ENCODE peak calls at places on chromosomes 3 and 15, in five cellular contexts. One of them, this sample, is unnamed.

GRCh38 chr15:67433495-67434099 is 87.3 kb upstream of the C15orf61 start:
- DNase-seq in SK-N-SH: peak; percentile 63
- DNase-seq in A549: peak; percentile 69
- DNase-seq in K562: peak; percentile 60
- DNase-seq in GM12878: peak; percentile 15
- DNase-seq in this sample: peak; percentile 59

GRCh38 chr3:190495796-190496195 is 18.1 kb upstream of the IL1RAP start:
- DNase-seq in SK-N-SH: no peak
- DNase-seq in A549: no peak
- DNase-seq in K562: no peak
- DNase-seq in GM12878: no peak
- DNase-seq in this sample: no peak

GRCh38 chr15:47616876-47617275 is 100.4 kb upstream of the SEMA6D start:
- DNase-seq in SK-N-SH: no peak
- DNase-seq in A549: no peak
- DNase-seq in K562: no peak
- DNase-seq in GM12878: no peak
- DNase-seq in this sample: no peak

GRCh38 chr3:30890907-30891306 is 3.6 kb downstream of the GADL1 start:
- DNase-seq in SK-N-SH: no peak
- DNase-seq in A549: no peak
- DNase-seq in K562: no peak
- DNase-seq in GM12878: no peak
- DNase-seq in this sample: no peak

GRCh38 chr3:6120786-6121185 is 740.1 kb upstream of the GRM7 start:
- DNase-seq in SK-N-SH: no peak
- DNase-seq in A549: no peak
- DNase-seq in K562: no peak
- DNase-seq in GM12878: no peak
- DNase-seq in this sample: no peak

GRCh38 chr15:70245932-70246622 is 148.4 kb upstream of the TLE3 start:
- DNase-seq in SK-N-SH: no peak
- DNase-seq in A549: no peak
- DNase-seq in K562: no peak
- DNase-seq in GM12878: peak; percentile 30
- DNase-seq in this sample: peak; percentile 11

GRCh38 chr15:63971904-63972303 is 74.4 kb downstream of the DAPK2 start:
- DNase-seq in SK-N-SH: no peak
- DNase-seq in A549: no peak
- DNase-seq in K562: no peak
- DNase-seq in GM12878: no peak
- DNase-seq in this sample: no peak

GRCh38 chr15:65033659-65034269 is 4.3 kb upstream of the MTFMT start:
- DNase-seq in SK-N-SH: peak; percentile 47
- DNase-seq in A549: peak; percentile 64
- DNase-seq in K562: peak; percentile 27
- DNase-seq in GM12878: no peak
- DNase-seq in this sample: peak; percentile 66

GRCh38 chr3:56251343-56251945 is 216.8 kb downstream of the ERC2 start:
- DNase-seq in SK-N-SH: peak; percentile 57
- DNase-seq in A549: peak; percentile 46
- DNase-seq in K562: peak; percentile 24
- DNase-seq in GM12878: peak; percentile 8
- DNase-seq in this sample: peak; percentile 51

GRCh38 chr15:41877631-41878354 is 16.1 kb downstream of the SPTBN5 start:
- DNase-seq in SK-N-SH: no peak
- DNase-seq in A549: no peak
- DNase-seq in K562: peak; percentile 68
- DNase-seq in GM12878: no peak
- DNase-seq in this sample: no peak

GRCh38 chr15:51076898-51077564 is 17.7 kb downstream of the TNFAIP8L3 start:
- DNase-seq in SK-N-SH: no peak
- DNase-seq in A549: no peak
- DNase-seq in K562: no peak
- DNase-seq in GM12878: peak; percentile 40
- DNase-seq in this sample: no peak

GRCh38 chr15:45869034-45869668 is 234.3 kb downstream of the SQOR start:
- DNase-seq in SK-N-SH: no peak
- DNase-seq in A549: no peak
- DNase-seq in K562: no peak
- DNase-seq in GM12878: no peak
- DNase-seq in this sample: no peak

GRCh38 chr15:38069001-38069400 is 134.6 kb downstream of the TMCO5A start:
- DNase-seq in SK-N-SH: peak; percentile 63
- DNase-seq in A549: peak; percentile 17
- DNase-seq in K562: no peak
- DNase-seq in GM12878: peak; percentile 74
- DNase-seq in this sample: peak; percentile 85

GRCh38 chr3:108862865-108863798 is 40.5 kb downstream of the TRAT1 start:
- DNase-seq in SK-N-SH: no peak
- DNase-seq in A549: peak; percentile 39
- DNase-seq in K562: no peak
- DNase-seq in GM12878: no peak
- DNase-seq in this sample: peak; percentile 92

GRCh38 chr3:86990171-86990733 is 697 bp downstream of the VGLL3 start:
- DNase-seq in SK-N-SH: peak; percentile 19
- DNase-seq in A549: peak; percentile 53
- DNase-seq in K562: no peak
- DNase-seq in GM12878: no peak
- DNase-seq in this sample: peak; percentile 26

GRCh38 chr3:166743463-166744134 is 636.5 kb downstream of the ZBBX start:
- DNase-seq in SK-N-SH: no peak
- DNase-seq in A549: no peak
- DNase-seq in K562: no peak
- DNase-seq in GM12878: no peak
- DNase-seq in this sample: no peak

GRCh38 chr3:144032531-144033234 is 61.1 kb downstream of the DIPK2A start:
- DNase-seq in SK-N-SH: no peak
- DNase-seq in A549: no peak
- DNase-seq in K562: no peak
- DNase-seq in GM12878: peak; percentile 21
- DNase-seq in this sample: no peak

GRCh38 chr3:49998326-49998725 is 58.4 kb downstream of the RBM6 start:
- DNase-seq in SK-N-SH: no peak
- DNase-seq in A549: peak; percentile 7
- DNase-seq in K562: no peak
- DNase-seq in GM12878: no peak
- DNase-seq in this sample: peak; percentile 72

GRCh38 chr3:151085227-151085888 is at the start of gene MED12L:
- DNase-seq in SK-N-SH: peak; percentile 95
- DNase-seq in A549: peak; percentile 77
- DNase-seq in K562: peak; percentile 45
- DNase-seq in GM12878: no peak
- DNase-seq in this sample: peak; percentile 74

GRCh38 chr3:33578325-33579180 is 138.3 kb upstream of the UBP1 start:
- DNase-seq in SK-N-SH: no peak
- DNase-seq in A549: peak; percentile 82
- DNase-seq in K562: no peak
- DNase-seq in GM12878: no peak
- DNase-seq in this sample: peak; percentile 35

GRCh38 chr15:68374346-68374745 is 57.6 kb downstream of the ITGA11 start:
- DNase-seq in SK-N-SH: no peak
- DNase-seq in A549: no peak
- DNase-seq in K562: no peak
- DNase-seq in GM12878: no peak
- DNase-seq in this sample: no peak

GRCh38 chr3:44030690-44031344 is 210.9 kb upstream of the TOPAZ1 start:
- DNase-seq in SK-N-SH: no peak
- DNase-seq in A549: no peak
- DNase-seq in K562: no peak
- DNase-seq in GM12878: no peak
- DNase-seq in this sample: no peak

GRCh38 chr15:68729789-68730201 is 90.9 kb downstream of the ANP32A start:
- DNase-seq in SK-N-SH: no peak
- DNase-seq in A549: no peak
- DNase-seq in K562: no peak
- DNase-seq in GM12878: no peak
- DNase-seq in this sample: peak; percentile 33

GRCh38 chr3:101803152-101803782 is 24.3 kb downstream of the NXPE3 start:
- DNase-seq in SK-N-SH: peak; percentile 56
- DNase-seq in A549: peak; percentile 76
- DNase-seq in K562: peak; percentile 48
- DNase-seq in GM12878: no peak
- DNase-seq in this sample: peak; percentile 79

GRCh38 chr3:42369304-42369703 is 41.1 kb downstream of the LYZL4 start:
- DNase-seq in SK-N-SH: no peak
- DNase-seq in A549: no peak
- DNase-seq in K562: no peak
- DNase-seq in GM12878: no peak
- DNase-seq in this sample: no peak

GRCh38 chr15:65777053-65777452 is 15.0 kb downstream of the DENND4A start:
- DNase-seq in SK-N-SH: no peak
- DNase-seq in A549: no peak
- DNase-seq in K562: no peak
- DNase-seq in GM12878: no peak
- DNase-seq in this sample: no peak

GRCh38 chr3:150177673-150178378 is 207.1 kb upstream of the PFN2 start:
- DNase-seq in SK-N-SH: no peak
- DNase-seq in A549: peak; percentile 53
- DNase-seq in K562: no peak
- DNase-seq in GM12878: no peak
- DNase-seq in this sample: peak; percentile 84

GRCh38 chr15:98794754-98795153 is 146.4 kb downstream of the IGF1R start:
- DNase-seq in SK-N-SH: no peak
- DNase-seq in A549: peak; percentile 66
- DNase-seq in K562: no peak
- DNase-seq in GM12878: no peak
- DNase-seq in this sample: peak; percentile 80

GRCh38 chr15:98792117-98792516 is 143.8 kb downstream of the IGF1R start:
- DNase-seq in SK-N-SH: no peak
- DNase-seq in A549: no peak
- DNase-seq in K562: no peak
- DNase-seq in GM12878: no peak
- DNase-seq in this sample: no peak

GRCh38 chr15:98795980-98796379 is 147.6 kb downstream of the IGF1R start:
- DNase-seq in SK-N-SH: no peak
- DNase-seq in A549: no peak
- DNase-seq in K562: no peak
- DNase-seq in GM12878: no peak
- DNase-seq in this sample: no peak

GRCh38 chr15:98796685-98797084 is 148.3 kb downstream of the IGF1R start:
- DNase-seq in SK-N-SH: no peak
- DNase-seq in A549: no peak
- DNase-seq in K562: no peak
- DNase-seq in GM12878: no peak
- DNase-seq in this sample: no peak

GRCh38 chr15:98794211-98794610 is 145.9 kb downstream of the IGF1R start:
- DNase-seq in SK-N-SH: no peak
- DNase-seq in A549: no peak
- DNase-seq in K562: no peak
- DNase-seq in GM12878: no peak
- DNase-seq in this sample: no peak
- TF ChIP-seq RCOR1 in SK-N-SH: no peak
- TF ChIP-seq RCOR1 in A549: no peak
- TF ChIP-seq RCOR1 in K562: no peak
- TF ChIP-seq RCOR1 in GM12878: no peak
- TF ChIP-seq RCOR1 in this sample: no peak

GRCh38 chr3:173933113-173933512 is 535.6 kb downstream of the NLGN1 start:
- DNase-seq in SK-N-SH: no peak
- DNase-seq in A549: no peak
- DNase-seq in K562: no peak
- DNase-seq in GM12878: no peak
- DNase-seq in this sample: no peak
- TF ChIP-seq RCOR1 in SK-N-SH: no peak
- TF ChIP-seq RCOR1 in A549: no peak
- TF ChIP-seq RCOR1 in K562: no peak
- TF ChIP-seq RCOR1 in GM12878: no peak
- TF ChIP-seq RCOR1 in this sample: no peak

DNA sequence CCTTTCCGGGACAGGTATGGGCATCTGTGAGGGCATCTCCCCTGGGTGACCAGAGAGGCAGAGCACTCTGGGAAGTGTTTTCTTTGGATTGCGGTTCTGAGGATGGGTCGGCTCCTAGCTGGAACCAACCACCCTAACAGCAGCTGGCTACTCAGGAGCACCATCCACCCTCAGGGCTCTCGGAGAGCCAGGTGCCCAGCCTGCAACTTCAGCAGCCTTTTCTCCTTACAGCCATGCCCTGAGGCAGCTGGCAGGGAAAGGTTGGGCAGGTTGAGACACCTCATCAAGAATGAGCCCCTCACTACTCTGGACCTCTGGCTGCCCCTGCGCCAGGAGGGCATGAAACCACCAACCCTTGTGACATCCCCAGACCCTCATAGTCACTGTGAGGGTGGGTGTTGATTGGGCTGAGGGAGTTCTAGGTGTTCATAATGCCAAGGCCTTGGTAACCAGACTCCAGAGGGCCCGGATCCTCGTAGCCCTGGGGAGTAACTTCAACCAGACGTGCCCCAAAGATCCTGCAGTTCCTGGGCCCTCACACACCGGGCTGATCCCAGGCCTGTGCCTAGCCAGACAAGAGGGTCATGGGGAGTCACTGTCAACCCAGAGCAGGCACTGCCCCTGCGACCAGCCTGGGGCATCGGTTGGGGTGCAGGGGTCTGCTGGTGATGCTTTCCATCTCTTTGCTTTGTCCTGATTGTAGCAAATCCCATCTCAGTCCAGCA is 114.4 kb upstream of the ABHD17C start:
- DNase-seq in SK-N-SH: no peak
- DNase-seq in A549: no peak
- DNase-seq in K562: no peak
- DNase-seq in GM12878: no peak
- DNase-seq in this sample: no peak
- TF ChIP-seq RCOR1 in SK-N-SH: no peak
- TF ChIP-seq RCOR1 in A549: no peak
- TF ChIP-seq RCOR1 in K562: no peak
- TF ChIP-seq RCOR1 in GM12878: no peak
- TF ChIP-seq RCOR1 in this sample: no peak

DNA sequence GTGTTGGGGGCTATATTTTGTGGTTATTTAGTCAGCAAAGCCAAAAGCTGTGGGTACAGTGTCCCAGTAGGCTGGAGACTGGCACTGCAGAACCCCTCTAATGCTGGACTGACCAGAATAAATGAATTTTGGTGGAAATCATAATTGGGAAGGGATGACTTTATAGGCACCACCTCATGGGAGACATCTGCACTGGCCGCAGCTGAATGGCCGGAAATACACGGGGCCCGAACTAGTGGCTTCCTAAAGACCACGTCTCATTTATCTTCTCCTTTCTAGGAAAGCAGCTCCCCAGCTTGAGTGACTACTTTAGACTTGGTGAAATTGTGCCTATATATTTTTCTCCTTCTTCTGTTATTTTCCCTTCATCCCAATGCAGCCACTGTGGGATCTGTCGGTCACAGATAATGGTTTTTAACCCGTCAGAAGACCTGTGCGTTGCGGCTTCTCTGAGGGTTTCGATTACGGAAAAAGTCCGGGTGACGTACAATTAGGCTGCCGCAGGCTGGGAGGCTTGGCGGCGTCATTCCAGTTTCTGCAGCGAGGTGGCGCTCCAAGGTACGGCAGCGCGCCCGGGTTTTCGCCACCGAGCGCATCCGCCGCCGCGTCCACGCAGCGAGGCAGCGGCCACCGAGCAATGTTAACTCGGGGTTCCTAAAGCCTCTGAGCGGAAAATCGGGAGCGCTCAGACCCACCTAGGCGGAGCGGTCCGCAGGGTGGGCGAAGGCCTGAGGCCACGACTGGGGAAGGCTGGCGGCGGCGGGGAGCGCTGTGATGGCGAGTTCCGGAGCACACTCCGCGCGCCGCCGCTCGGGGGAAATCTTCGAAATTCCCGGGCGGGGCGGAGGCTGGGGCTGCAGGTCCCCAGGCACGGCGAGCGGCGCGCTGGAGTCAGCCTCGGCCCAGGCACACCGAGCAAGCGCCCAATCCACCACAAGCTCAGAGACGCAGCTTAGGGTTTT is 26.3 kb downstream of the NR2F2 start:
- DNase-seq in SK-N-SH: peak; percentile 86
- DNase-seq in A549: peak; percentile 84
- DNase-seq in K562: peak; percentile 83
- DNase-seq in GM12878: peak; percentile 47
- DNase-seq in this sample: peak; percentile 89
- TF ChIP-seq RCOR1 in SK-N-SH: no peak
- TF ChIP-seq RCOR1 in A549: no peak
- TF ChIP-seq RCOR1 in K562: no peak
- TF ChIP-seq RCOR1 in GM12878: no peak
- TF ChIP-seq RCOR1 in this sample: no peak